ENCODE peak calls at places on chromosomes 6 and 20, in four cellular contexts. F, W, J and A are unnamed samples.

GRCh38 chr20:49814057-49814675 is 1.5 kb downstream of the SLC9A8 start:
- DNase-seq in J (no peak), F (no peak), W (no peak), A (no peak)

GRCh38 chr6:169106176-169106575 is 147.5 kb downstream of the THBS2 start:
- DNase-seq in J (no peak), W (no peak), F (no peak), A (no peak)

GRCh38 chr6:36423101-36423824 is 19.4 kb downstream of the PXT1 start:
- DNase-seq in W (peak), J (peak), F (peak), A (peak)

GRCh38 chr6:7452898-7453297 is 63.3 kb downstream of the RIOK1 start:
- DNase-seq in J (no peak), W (no peak), F (no peak), A (no peak)

GRCh38 chr6:160137989-160138835 is 16.6 kb downstream of the SLC22A1 start:
- DNase-seq in J (peak), F (peak), W (no peak), A (peak)

GRCh38 chr6:163530406-163530805 is 115.9 kb downstream of the QKI start:
- DNase-seq in J (no peak), W (no peak), F (no peak), A (no peak)

GRCh38 chr6:118509009-118509617 is 39.0 kb upstream of the PLN start:
- DNase-seq in F (peak), J (no peak), W (no peak), A (no peak)

GRCh38 chr6:16240618-16241320 is 2.4 kb downstream of the GMPR start:
- DNase-seq in F (no peak), J (no peak), W (no peak), A (no peak)

GRCh38 chr6:120354452-120355098 is 979.7 kb downstream of the TBC1D32 start:
- DNase-seq in J (peak), F (no peak), W (no peak), A (no peak)

GRCh38 chr6:25389501-25389900 is 110.3 kb downstream of the CARMIL1 start:
- DNase-seq in F (no peak), J (no peak), W (no peak), A (no peak)

GRCh38 chr6:101016163-101016562 is 135.0 kb upstream of the ASCC3 start:
- DNase-seq in J (no peak), F (no peak), W (no peak), A (no peak)

GRCh38 chr6:128235556-128235955 is 284.8 kb downstream of the PTPRK start:
- DNase-seq in W (no peak), F (no peak), J (no peak), A (no peak)

GRCh38 chr6:26033942-26034354 is 53.3 kb upstream of the HFE start:
- DNase-seq in F (no peak), J (no peak), W (no peak), A (no peak)

GRCh38 chr20:57291003-57291402 is 24.6 kb upstream of the BMP7 start:
- DNase-seq in F (no peak), J (no peak), W (no peak), A (no peak)

GRCh38 chr6:148423601-148424270 is 81.1 kb downstream of the SASH1 start:
- DNase-seq in W (no peak), F (no peak), J (no peak), A (no peak)

GRCh38 chr20:48630342-48631075 is 197.3 kb downstream of the PREX1 start:
- DNase-seq in W (no peak), J (no peak), F (peak), A (no peak)

GRCh38 chr6:82160255-82160990 is 87.1 kb downstream of the IBTK start:
- DNase-seq in J (no peak), F (no peak), W (no peak), A (no peak)

GRCh38 chr6:52503853-52504777 is 72.7 kb downstream of the TRAM2 start:
- DNase-seq in J (no peak), W (peak), F (peak), A (no peak)

GRCh38 chr6:140923048-140923447 is 1209.7 kb upstream of the GJE1 start:
- DNase-seq in J (no peak), W (no peak), F (no peak), A (no peak)

GRCh38 chr6:117521785-117522502 is 39.5 kb downstream of the DCBLD1 start:
- DNase-seq in J (no peak), F (no peak), W (no peak), A (no peak)

GRCh38 chr6:28673800-28674671 is 148.4 kb downstream of the GPX5 start:
- DNase-seq in J (peak), F (no peak), W (peak), A (peak)

GRCh38 chr6:26375270-26375669 is 7.6 kb upstream of the BTN2A2 start:
- DNase-seq in W (no peak), F (no peak), J (no peak), A (no peak)

GRCh38 chr6:142378138-142378875 is 76.5 kb downstream of the ADGRG6 start:
- DNase-seq in W (no peak), J (no peak), F (no peak), A (no peak)

GRCh38 chr6:169185011-169185521 is 68.6 kb downstream of the THBS2 start:
- DNase-seq in J (no peak), W (no peak), F (no peak), A (no peak)

GRCh38 chr6:20853828-20854227 is 319.6 kb downstream of the CDKAL1 start:
- DNase-seq in F (no peak), W (no peak), J (no peak), A (no peak)

GRCh38 chr6:89792881-89793280 is 26.7 kb downstream of the MDN1 start:
- DNase-seq in F (no peak), W (peak), J (no peak), A (peak)

GRCh38 chr6:45436544-45437440 is 59.1 kb upstream of the SUPT3H start:
- DNase-seq in F (peak), W (peak), J (peak), A (no peak)

GRCh38 chr20:63895886-63896135 is 885 bp downstream of the DNAJC5 start:
- DNase-seq in W (no peak), F (no peak), J (no peak), A (no peak)

DNA sequence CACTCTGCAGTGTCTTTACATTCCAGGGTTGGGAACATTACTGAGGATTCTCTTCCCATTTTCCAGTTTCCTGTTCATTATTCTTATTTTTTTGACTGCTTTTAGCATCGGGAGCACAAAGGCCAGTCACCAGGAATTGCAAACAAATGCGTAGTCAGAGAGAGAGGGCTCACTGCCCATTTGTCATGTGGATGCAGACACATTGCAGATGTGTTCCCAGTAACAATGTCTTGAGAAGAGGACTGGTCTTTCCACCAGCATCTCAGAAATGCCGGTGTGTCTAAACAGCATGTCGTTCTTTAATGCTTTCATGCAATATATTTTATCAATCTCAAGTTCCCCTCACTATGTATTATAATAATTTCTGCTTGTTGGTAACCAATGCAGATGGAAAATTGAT is 952 bp upstream of the TAAR6 start:
- DNase-seq in J (no peak), W (no peak), F (no peak), A (no peak)
- TF ChIP-seq SPI1 in J (no peak), W (no peak), F (no peak), A (no peak)

GRCh38 chr20:1566701-1567100 is 9.2 kb upstream of the SIRPD start:
- DNase-seq in J (no peak), W (no peak), F (peak), A (no peak)

GRCh38 chr20:1565461-1565860 is 8.0 kb upstream of the SIRPD start:
- DNase-seq in W (no peak), F (peak), J (no peak), A (no peak)

GRCh38 chr20:1569417-1569861 is 11.9 kb upstream of the SIRPD start:
- DNase-seq in F (peak), W (peak), J (no peak), A (no peak)

GRCh38 chr20:1568166-1568490 is 10.6 kb upstream of the SIRPD start:
- DNase-seq in J (no peak), W (no peak), F (peak), A (no peak)

DNA sequence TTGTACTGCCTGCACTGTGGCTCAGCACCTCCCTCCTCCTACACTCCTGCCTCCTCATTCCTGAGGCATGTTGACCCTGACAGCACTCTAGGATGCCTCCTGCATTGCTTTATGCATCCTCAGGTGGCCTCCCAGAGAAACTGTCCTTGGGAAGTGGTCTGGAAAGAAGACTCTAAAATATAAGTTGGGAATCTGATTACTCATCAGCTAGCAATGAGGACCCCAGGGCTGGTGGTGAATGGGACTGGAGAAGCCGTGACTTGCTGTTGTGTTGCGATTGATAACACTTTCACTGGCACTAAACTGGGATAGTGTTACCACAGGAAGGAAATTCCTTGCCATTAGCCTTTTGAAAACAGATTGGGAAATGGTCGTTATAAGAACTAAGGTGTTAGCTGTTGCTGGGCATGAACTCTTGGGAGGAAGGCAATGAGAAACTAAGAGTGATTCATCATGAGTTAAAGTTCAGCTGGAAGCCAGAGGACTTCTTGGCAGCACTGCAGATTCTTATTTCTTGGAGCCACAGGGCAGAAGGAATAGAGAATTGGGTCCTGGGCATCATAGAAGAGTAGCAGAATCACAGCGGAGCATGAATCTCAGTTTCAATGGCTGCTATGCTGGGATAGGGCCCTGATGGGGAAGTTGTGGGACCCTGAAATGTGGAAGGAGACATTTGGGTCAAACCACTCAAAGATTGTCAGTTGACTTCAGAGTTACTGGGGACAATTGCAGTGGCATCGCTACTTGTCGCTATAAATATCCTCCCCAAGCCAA is 10.1 kb upstream of the SIRPD start:
- DNase-seq in F (peak), W (no peak), J (no peak), A (no peak)
- TF ChIP-seq POLR2AphosphoS5 in F (no peak), W (peak), J (no peak), A (no peak)

GRCh38 chr20:21157006-21157405 is 31.1 kb downstream of the KIZ start:
- DNase-seq in F (no peak), J (no peak), W (no peak), A (no peak)
- TF ChIP-seq SPI1 in F (no peak), J (no peak), W (no peak), A (no peak)

GRCh38 chr6:33430991-33431879 is 11.4 kb downstream of the SYNGAP1 start:
- DNase-seq in J (no peak), W (no peak), F (peak), A (peak)
- TF ChIP-seq POLR2AphosphoS5 in J (no peak), W (no peak), F (no peak), A (no peak)

GRCh38 chr6:138576303-138576702 is 77.0 kb upstream of the NHSL1 start:
- DNase-seq in J (no peak), F (no peak), W (no peak), A (no peak)

GRCh38 chr6:138580801-138581200 is 81.5 kb upstream of the NHSL1 start:
- DNase-seq in J (no peak), F (no peak), W (no peak), A (no peak)

GRCh38 chr6:138580040-138580439 is 80.7 kb upstream of the NHSL1 start:
- DNase-seq in W (no peak), J (no peak), F (no peak), A (no peak)

GRCh38 chr6:138575257-138575656 is 76.0 kb upstream of the NHSL1 start:
- DNase-seq in F (no peak), J (no peak), W (no peak), A (no peak)

DNA sequence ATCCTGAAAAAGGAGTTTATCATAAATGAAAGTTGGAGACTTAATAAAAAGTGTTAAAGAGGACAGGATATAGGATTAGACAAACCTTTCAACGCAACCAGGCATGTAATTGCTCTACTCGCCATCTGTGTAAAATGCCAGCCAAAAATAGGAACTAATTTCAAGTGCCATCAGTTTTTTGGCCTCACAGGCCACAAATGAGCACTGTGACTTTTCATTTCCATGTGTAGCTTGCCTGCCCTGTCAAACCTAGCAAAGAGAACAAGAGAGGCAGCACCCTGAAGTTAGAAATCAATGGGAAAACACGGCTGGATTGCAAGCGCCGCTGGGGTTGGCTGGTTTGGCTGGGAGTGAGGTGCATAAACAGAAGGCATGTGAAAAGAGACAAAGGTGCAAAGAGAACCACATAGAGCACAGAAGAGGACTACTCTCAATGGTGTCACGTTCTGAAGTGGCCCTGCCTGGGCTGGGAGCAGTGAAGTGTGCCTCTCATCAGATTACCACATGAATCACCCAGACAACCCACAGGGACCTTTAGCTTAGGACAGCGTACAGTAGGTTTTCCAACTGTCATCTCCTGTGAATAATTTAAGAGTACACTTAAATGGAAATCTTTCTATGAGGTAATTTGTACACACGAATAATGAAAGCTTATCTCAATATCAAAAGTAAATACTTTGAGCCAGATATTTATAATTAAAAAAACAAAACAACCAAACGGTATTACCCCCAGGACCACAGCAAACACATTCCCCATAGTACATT is 78.0 kb upstream of the NHSL1 start:
- DNase-seq in J (peak), W (no peak), F (no peak), A (no peak)
- TF ChIP-seq SPI1 in J (no peak), W (no peak), F (no peak), A (no peak)

GRCh38 chr6:157873735-157874344 is 50.8 kb downstream of the SNX9 start:
- DNase-seq in F (peak), J (peak), W (peak), A (peak)
- TF ChIP-seq POLR2AphosphoS5 in F (peak), J (no peak), W (no peak), A (no peak)

DNA sequence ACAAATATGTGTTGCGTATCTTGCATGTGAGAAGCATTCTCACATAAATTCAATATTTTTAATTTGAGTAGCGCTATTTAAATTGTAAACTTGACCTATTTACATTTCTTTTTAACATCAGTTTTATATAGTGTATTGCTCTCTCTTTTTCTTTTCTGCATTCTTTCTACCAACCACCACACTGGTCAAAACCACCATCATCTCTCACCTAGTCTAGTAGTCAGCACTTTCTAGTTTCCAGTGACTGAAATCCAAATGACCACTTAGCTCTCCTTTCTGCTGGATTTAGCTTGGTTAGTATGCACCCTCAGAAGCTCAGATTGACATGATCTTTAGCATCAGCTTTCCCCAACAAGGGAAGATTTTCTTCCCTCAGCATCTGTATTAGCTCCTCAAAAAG is 73.2 kb upstream of the HCRTR2 start:
- DNase-seq in W (no peak), F (no peak), J (no peak), A (no peak)
- TF ChIP-seq SPI1 in W (no peak), F (no peak), J (no peak), A (no peak)

GRCh38 chr20:45890077-45890996 is 671 bp downstream of the NEURL2 start:
- DNase-seq in F (no peak), J (no peak), W (no peak), A (peak)
- TF ChIP-seq POLR2AphosphoS5 in F (no peak), J (no peak), W (no peak), A (no peak)